ENCODE peak calls at places on chromosome 16, in ten cellular contexts. One of them, this sample, is unnamed.

GRCh38 chr16:27529962-27530361 is 19.8 kb downstream of the GTF3C1 start:
- DNase-seq in NCI-H460: no peak
- DNase-seq in AG04450: peak
- DNase-seq in ELR: peak
- DNase-seq in germinal center: no peak
- DNase-seq in MCF 10A: peak
- DNase-seq in activated CD4-positive, CD25-positive, alpha-beta regulatory T cell: no peak
- DNase-seq in hypothalamus: no peak
- DNase-seq in skeletal muscle cell: peak
- DNase-seq in pancreas: no peak
- DNase-seq in this sample: no peak

GRCh38 chr16:89319883-89320716 is 102.6 kb downstream of the ZNF778 start:
- DNase-seq in MCF 10A: peak
- DNase-seq in skeletal muscle cell: no peak
- DNase-seq in hypothalamus: no peak
- DNase-seq in AG04450: no peak
- DNase-seq in germinal center: no peak
- DNase-seq in activated CD4-positive, CD25-positive, alpha-beta regulatory T cell: no peak
- DNase-seq in NCI-H460: peak
- DNase-seq in ELR: peak
- DNase-seq in pancreas: peak
- DNase-seq in this sample: peak

GRCh38 chr16:67481561-67482259 is 753 bp upstream of the ATP6V0D1 start:
- DNase-seq in pancreas: peak
- DNase-seq in ELR: peak
- DNase-seq in MCF 10A: no peak
- DNase-seq in activated CD4-positive, CD25-positive, alpha-beta regulatory T cell: no peak
- DNase-seq in NCI-H460: no peak
- DNase-seq in AG04450: no peak
- DNase-seq in germinal center: no peak
- DNase-seq in skeletal muscle cell: no peak
- DNase-seq in hypothalamus: no peak
- DNase-seq in this sample: no peak

GRCh38 chr16:81445143-81445922 is 725 bp downstream of the CMIP start:
- DNase-seq in pancreas: peak
- DNase-seq in AG04450: no peak
- DNase-seq in skeletal muscle cell: no peak
- DNase-seq in hypothalamus: no peak
- DNase-seq in MCF 10A: peak
- DNase-seq in ELR: peak
- DNase-seq in germinal center: peak
- DNase-seq in NCI-H460: no peak
- DNase-seq in activated CD4-positive, CD25-positive, alpha-beta regulatory T cell: no peak
- DNase-seq in this sample: peak

GRCh38 chr16:20612551-20613470 is 36.6 kb upstream of the ACSM2B start:
- DNase-seq in germinal center: no peak
- DNase-seq in pancreas: peak
- DNase-seq in AG04450: no peak
- DNase-seq in NCI-H460: no peak
- DNase-seq in skeletal muscle cell: no peak
- DNase-seq in ELR: no peak
- DNase-seq in MCF 10A: no peak
- DNase-seq in activated CD4-positive, CD25-positive, alpha-beta regulatory T cell: no peak
- DNase-seq in hypothalamus: no peak
- DNase-seq in this sample: no peak

GRCh38 chr16:30658731-30659506 is 688 bp downstream of the FBRS start:
- DNase-seq in germinal center: peak
- DNase-seq in hypothalamus: no peak
- DNase-seq in ELR: peak
- DNase-seq in MCF 10A: peak
- DNase-seq in NCI-H460: peak
- DNase-seq in activated CD4-positive, CD25-positive, alpha-beta regulatory T cell: peak
- DNase-seq in AG04450: peak
- DNase-seq in pancreas: peak
- DNase-seq in skeletal muscle cell: peak
- DNase-seq in this sample: peak

GRCh38 chr16:88694221-88695087 is 8.1 kb upstream of the SNAI3 start:
- DNase-seq in AG04450: no peak
- DNase-seq in NCI-H460: no peak
- DNase-seq in MCF 10A: no peak
- DNase-seq in activated CD4-positive, CD25-positive, alpha-beta regulatory T cell: no peak
- DNase-seq in pancreas: no peak
- DNase-seq in skeletal muscle cell: no peak
- DNase-seq in ELR: no peak
- DNase-seq in germinal center: no peak
- DNase-seq in hypothalamus: no peak
- DNase-seq in this sample: no peak

GRCh38 chr16:12231666-12232065 is 255.1 kb downstream of the SNX29 start:
- DNase-seq in ELR: peak
- DNase-seq in MCF 10A: no peak
- DNase-seq in activated CD4-positive, CD25-positive, alpha-beta regulatory T cell: no peak
- DNase-seq in germinal center: no peak
- DNase-seq in hypothalamus: no peak
- DNase-seq in NCI-H460: no peak
- DNase-seq in skeletal muscle cell: no peak
- DNase-seq in AG04450: peak
- DNase-seq in pancreas: no peak
- DNase-seq in this sample: no peak

GRCh38 chr16:5393070-5393469 is 295.5 kb upstream of the EEF2KMT start:
- DNase-seq in skeletal muscle cell: no peak
- DNase-seq in germinal center: no peak
- DNase-seq in AG04450: no peak
- DNase-seq in hypothalamus: no peak
- DNase-seq in MCF 10A: no peak
- DNase-seq in ELR: no peak
- DNase-seq in activated CD4-positive, CD25-positive, alpha-beta regulatory T cell: no peak
- DNase-seq in NCI-H460: no peak
- DNase-seq in pancreas: no peak
- DNase-seq in this sample: no peak

GRCh38 chr16:28108590-28109247 is 45.2 kb upstream of the GSG1L start:
- DNase-seq in pancreas: no peak
- DNase-seq in MCF 10A: no peak
- DNase-seq in activated CD4-positive, CD25-positive, alpha-beta regulatory T cell: no peak
- DNase-seq in NCI-H460: no peak
- DNase-seq in hypothalamus: no peak
- DNase-seq in AG04450: no peak
- DNase-seq in germinal center: no peak
- DNase-seq in skeletal muscle cell: no peak
- DNase-seq in ELR: no peak
- DNase-seq in this sample: no peak

GRCh38 chr16:11632455-11632921 is 35.8 kb upstream of the SNN start:
- DNase-seq in AG04450: peak
- DNase-seq in activated CD4-positive, CD25-positive, alpha-beta regulatory T cell: no peak
- DNase-seq in skeletal muscle cell: peak
- DNase-seq in germinal center: no peak
- DNase-seq in NCI-H460: no peak
- DNase-seq in pancreas: peak
- DNase-seq in MCF 10A: no peak
- DNase-seq in hypothalamus: no peak
- DNase-seq in ELR: peak
- DNase-seq in this sample: no peak